ENCODE peak calls at places on chromosomes 12 and 14, in four cellular contexts. V, D, H and N are unnamed samples.

GRCh38 chr12:98744692-98745091 is 99.6 kb downstream of the APAF1 start:
- DNase-seq in D (no peak), V (no peak), H (no peak), N (no peak)

GRCh38 chr12:124609041-124609984 is 41.9 kb upstream of the NCOR2 start:
- DNase-seq in D (peak), V (peak), H (peak), N (peak)

GRCh38 chr12:107449891-107450290 is 235.7 kb upstream of the PWP1 start:
- DNase-seq in H (no peak), V (no peak), D (no peak), N (no peak)

GRCh38 chr14:69260979-69261605 is 1.1 kb downstream of the GALNT16 start:
- DNase-seq in H (no peak), V (no peak), D (peak), N (peak)

GRCh38 chr12:3247077-3247476 is 169.9 kb downstream of the TSPAN9 start:
- DNase-seq in V (no peak), H (no peak), D (no peak), N (no peak)

GRCh38 chr14:85233756-85234545 is 296.0 kb upstream of the FLRT2 start:
- DNase-seq in V (no peak), H (no peak), D (no peak), N (no peak)

GRCh38 chr12:49552014-49552413 is 13.2 kb downstream of the KCNH3 start:
- DNase-seq in H (no peak), D (no peak), V (no peak), N (no peak)

GRCh38 chr14:54567224-54567633 is 301 bp downstream of the SAMD4A start:
- DNase-seq in V (no peak), D (no peak), H (no peak), N (peak)

GRCh38 chr12:47547077-47547476 is 158.8 kb downstream of the RPAP3 start:
- DNase-seq in H (no peak), D (peak), V (no peak), N (no peak)

GRCh38 chr12:101740566-101740965 is 1.3 kb upstream of the SYCP3 start:
- DNase-seq in D (no peak), V (no peak), H (no peak), N (no peak)
- TF ChIP-seq SPI1 in D (no peak), V (no peak), H (no peak), N (no peak)

DNA sequence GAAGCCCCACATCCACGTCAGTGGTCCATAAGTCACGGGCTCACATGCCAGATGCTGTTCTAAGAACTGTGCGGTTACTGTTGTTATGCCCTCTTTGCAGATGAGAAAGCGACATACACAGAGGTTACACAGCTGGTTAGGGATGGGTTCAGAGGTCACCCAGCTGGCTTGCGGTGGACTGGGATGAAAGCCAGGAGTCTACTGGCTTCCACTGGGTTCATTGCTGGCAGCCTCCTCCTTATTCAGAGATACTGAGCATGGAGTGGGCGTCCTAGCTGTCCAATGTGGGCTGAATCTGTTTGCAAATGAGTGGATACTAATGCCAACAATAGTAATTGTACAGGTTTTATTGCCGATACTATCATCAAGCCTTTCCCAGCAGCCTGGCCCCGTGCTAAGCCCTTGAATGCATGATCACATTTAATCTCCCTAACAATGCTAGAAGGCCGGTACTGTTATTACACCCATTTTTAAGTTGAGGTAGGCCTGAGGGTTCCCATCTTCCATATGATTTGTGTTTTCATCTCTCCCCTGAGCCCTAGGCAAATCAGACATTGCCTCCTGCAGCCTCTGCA is 129.1 kb downstream of the PLXNC1 start:
- DNase-seq in D (no peak), V (no peak), H (no peak), N (no peak)
- TF ChIP-seq SPI1 in D (no peak), V (no peak), H (no peak), N (no peak)

GRCh38 chr12:89016970-89017778 is 335.1 kb downstream of the DUSP6 start:
- DNase-seq in D (peak), H (no peak), V (peak), N (no peak)
- TF ChIP-seq SPI1 in D (no peak), H (no peak), V (no peak), N (no peak)

DNA sequence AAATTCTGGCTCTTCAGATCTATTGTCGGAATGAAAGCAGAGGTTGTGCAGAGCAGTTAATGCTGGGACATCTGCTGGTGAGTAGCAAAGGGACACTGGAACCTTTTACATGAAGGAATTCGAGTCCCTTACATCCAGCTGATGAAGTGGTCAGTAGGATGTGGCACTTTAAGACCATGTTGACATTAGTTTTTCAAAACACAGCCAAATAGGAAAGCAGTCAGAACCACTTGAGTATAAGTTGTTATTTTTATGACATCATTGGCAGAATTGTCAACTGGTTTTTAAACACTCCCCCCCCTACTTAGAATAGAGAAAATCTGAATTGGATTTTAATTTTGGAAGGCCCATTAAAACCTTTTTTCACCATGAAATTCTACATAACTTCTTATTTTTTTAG is 46.8 kb upstream of the AMN start:
- DNase-seq in V (no peak), D (no peak), H (no peak), N (no peak)
- TF ChIP-seq SPI1 in V (no peak), D (no peak), H (no peak), N (no peak)

GRCh38 chr14:51225751-51226150 is 14.3 kb upstream of the TMX1 start:
- DNase-seq in V (no peak), D (no peak), H (no peak), N (no peak)

GRCh38 chr14:51224551-51224950 is 15.5 kb upstream of the TMX1 start:
- DNase-seq in V (no peak), H (no peak), D (no peak), N (no peak)

GRCh38 chr14:51228890-51229289 is 11.2 kb upstream of the TMX1 start:
- DNase-seq in H (no peak), D (no peak), V (no peak), N (no peak)
- TF ChIP-seq SPI1 in H (no peak), D (no peak), V (no peak), N (no peak)

GRCh38 chr12:30939234-30939633 is 12.7 kb downstream of the TSPAN11 start:
- DNase-seq in D (no peak), H (peak), V (no peak), N (no peak)

GRCh38 chr12:30945443-30946164 is 19.1 kb downstream of the TSPAN11 start:
- DNase-seq in H (no peak), D (no peak), V (no peak), N (no peak)

GRCh38 chr12:30942936-30943335 is 16.4 kb downstream of the TSPAN11 start:
- DNase-seq in V (no peak), D (no peak), H (no peak), N (no peak)
- TF ChIP-seq SPI1 in V (no peak), D (no peak), H (no peak), N (no peak)

GRCh38 chr12:22190-22529 is 44.4 kb upstream of the IQSEC3 start:
- DNase-seq in V (no peak), H (no peak), D (peak), N (no peak)
- TF ChIP-seq SPI1 in V (no peak), H (no peak), D (no peak), N (no peak)